ENCODE peak calls at places on chromosomes 13 and 19, in six cellular contexts. C is ecto neural progenitor cell; X is mesothelial cell of epicardium; I is stimulated activated CD8-positive, alpha-beta memory T cell treated with anti-CD3 and anti-CD28 coated beads, Interleukin-7, amount 100 ng/mL, for 48 hours; J is lower leg skin; S is NCI-H2171. G is an unnamed sample.

GRCh38 chr13:41012536-41012935 is 6.6 kb downstream of the ELF1 start:
- DNase-seq in J (no peak), C (no peak), S (no peak), X (no peak), I (no peak), G (no peak)

GRCh38 chr13:47598340-47598911 is 402.6 kb downstream of the SUCLA2 start:
- DNase-seq in X (no peak), I (no peak), C (no peak), J (no peak), S (no peak), G (no peak)

GRCh38 chr13:23828866-23829265 is 60.3 kb downstream of the MIPEP start:
- DNase-seq in X (no peak), I (no peak), S (no peak), C (no peak), J (no peak), G (no peak)

GRCh38 chr19:18629166-18630088 is 7.4 kb upstream of the KLHL26 start:
- DNase-seq in X (no peak), J (peak), C (peak), S (no peak), I (no peak), G (no peak)

GRCh38 chr13:30466841-30467252 is 1.1 kb upstream of the HMGB1 start:
- DNase-seq in C (no peak), J (no peak), X (no peak), S (peak), I (no peak), G (no peak)

GRCh38 chr19:58021541-58022282 is 12.1 kb upstream of the ZSCAN1 start:
- DNase-seq in S (peak), J (no peak), X (no peak), C (no peak), I (peak), G (no peak)

GRCh38 chr19:55436847-55437246 is 6.3 kb downstream of the SHISA7 start:
- DNase-seq in S (no peak), C (no peak), J (no peak), I (no peak), X (no peak), G (no peak)

GRCh38 chr19:33535176-33535575 is 13.6 kb upstream of the PEPD start:
- DNase-seq in X (no peak), J (no peak), C (no peak), I (no peak), S (no peak), G (no peak)

GRCh38 chr13:35744566-35745203 is 268.2 kb upstream of the MAB21L1 start:
- DNase-seq in X (no peak), S (peak), J (no peak), I (no peak), C (peak), G (no peak)

GRCh38 chr13:20969182-20969581 is 66.6 kb upstream of the XPO4 start:
- DNase-seq in X (no peak), I (no peak), C (no peak), S (no peak), J (no peak), G (no peak)

GRCh38 chr13:47126432-47126831 is 229.6 kb upstream of the HTR2A start:
- DNase-seq in X (no peak), I (no peak), J (no peak), C (no peak), S (no peak), G (no peak)

GRCh38 chr13:30486230-30487074 is 20.7 kb upstream of the HMGB1 start:
- DNase-seq in X (peak), I (no peak), C (no peak), J (no peak), S (no peak), G (no peak)

GRCh38 chr13:36718686-36719085 is 44.9 kb downstream of the SERTM1 start:
- DNase-seq in C (no peak), I (no peak), X (no peak), J (no peak), S (no peak), G (no peak)

GRCh38 chr19:23054456-23054855 is 51.5 kb upstream of the ZNF728 start:
- DNase-seq in X (no peak), S (no peak), J (no peak), I (no peak), C (no peak), G (no peak)

GRCh38 chr19:3365447-3366103 is 808 bp upstream of the NFIC start:
- DNase-seq in S (peak), C (no peak), X (no peak), J (peak), I (no peak), G (no peak)

GRCh38 chr13:96082640-96083039 is 7.3 kb upstream of the HS6ST3 start:
- DNase-seq in S (no peak), I (no peak), C (no peak), X (no peak), J (no peak), G (no peak)

GRCh38 chr13:45218689-45219088 is 17.8 kb upstream of the KCTD4 start:
- DNase-seq in S (no peak), J (no peak), X (no peak), C (no peak), I (no peak), G (no peak)

GRCh38 chr19:17753976-17754375 is 2.7 kb downstream of the FCHO1 start:
- DNase-seq in S (no peak), X (no peak), I (no peak), C (peak), J (no peak), G (no peak)

GRCh38 chr13:57630661-57631606 is 610 bp upstream of the PCDH17 start:
- DNase-seq in J (no peak), S (no peak), C (peak), X (peak), I (no peak), G (no peak)

GRCh38 chr13:20131057-20131832 is 29.6 kb downstream of the GJA3 start:
- DNase-seq in J (peak), I (no peak), S (no peak), X (no peak), C (no peak), G (no peak)

GRCh38 chr19:57558525-57558924 is 1.1 kb downstream of the ZNF550 start:
- DNase-seq in I (no peak), S (no peak), X (no peak), C (no peak), J (no peak), G (no peak)

GRCh38 chr19:14015454-14016035 is 9.4 kb upstream of the RFX1 start:
- DNase-seq in I (no peak), X (no peak), C (no peak), J (no peak), S (no peak), G (no peak)

GRCh38 chr19:47228937-47229673 is 1.9 kb downstream of the BBC3 start:
- DNase-seq in I (no peak), X (no peak), C (no peak), J (no peak), S (no peak), G (no peak)

GRCh38 chr13:99812611-99813010 is 159.0 kb downstream of the ZIC5 start:
- DNase-seq in C (no peak), S (no peak), J (no peak), X (no peak), I (no peak), G (no peak)

GRCh38 chr13:80235559-80236296 is 105.2 kb downstream of the SPRY2 start:
- DNase-seq in C (no peak), J (no peak), S (no peak), X (no peak), I (no peak), G (no peak)

GRCh38 chr13:85261757-85262346 is 537.4 kb downstream of the SLITRK6 start:
- DNase-seq in X (no peak), S (no peak), C (no peak), I (no peak), J (no peak), G (no peak)

GRCh38 chr19:6556480-6556879 is 25.7 kb downstream of the TNFSF9 start:
- DNase-seq in J (no peak), X (no peak), I (no peak), S (no peak), C (no peak), G (no peak)

GRCh38 chr19:9914315-9915207 is 21.8 kb downstream of the OLFM2 start:
- DNase-seq in X (peak), S (peak), I (peak), J (peak), C (peak), G (no peak)

G was measured in CD14-positive monocyte.